ENCODE peak calls at places on chromosomes 12 and 14, in five cellular contexts. U is cardiac fibroblast, K is GM10248, E is thoracic aorta, Q is brain microvascular endothelial cell. H is an unnamed sample.

GRCh38 chr14:89625208-89625987 is 208.4 kb upstream of the FOXN3 start:
- DNase-seq in U (peak), K (no peak), E (no peak), Q (no peak), H (no peak)

GRCh38 chr14:42140831-42141279 is 534.2 kb downstream of the LRFN5 start:
- DNase-seq in U (peak), K (no peak), E (no peak), Q (peak), H (no peak)

GRCh38 chr14:75286313-75286712 is 7.7 kb downstream of the FOS start:
- DNase-seq in U (no peak), K (no peak), E (no peak), Q (no peak), H (no peak)

GRCh38 chr14:101359221-101360044 is 201.9 kb upstream of the DIO3 start:
- DNase-seq in U (no peak), K (no peak), E (no peak), Q (no peak), H (peak)

GRCh38 chr14:50362791-50363733 is 33.6 kb downstream of the CDKL1 start:
- DNase-seq in U (peak), K (peak), E (no peak), Q (no peak), H (no peak)

GRCh38 chr14:96588410-96589249 is 86.4 kb downstream of the PAPOLA start:
- DNase-seq in U (peak), K (no peak), E (no peak), Q (no peak), H (no peak)

GRCh38 chr12:42326466-42327226 is 679 bp downstream of the PPHLN1 start:
- DNase-seq in U (peak), K (peak), E (no peak), Q (peak), H (no peak)

GRCh38 chr14:53924754-53925153 is 31.9 kb downstream of the BMP4 start:
- DNase-seq in U (peak), K (no peak), E (no peak), Q (peak), H (no peak)

GRCh38 chr14:84086714-84087113 is 1443.2 kb upstream of the FLRT2 start:
- DNase-seq in U (no peak), K (no peak), E (no peak), Q (no peak), H (no peak)

GRCh38 chr14:55599250-55599879 is 19.4 kb downstream of the KTN1 start:
- DNase-seq in U (peak), K (no peak), E (no peak), Q (no peak), H (peak)

GRCh38 chr14:21455592-21455911 is 371 bp downstream of the CHD8 start:
- DNase-seq in U (peak), K (no peak), E (no peak), Q (no peak), H (no peak)

GRCh38 chr12:109723311-109723791 is 9.7 kb downstream of the FAM222A start:
- DNase-seq in U (no peak), K (no peak), E (no peak), Q (no peak), H (peak)

GRCh38 chr14:51006781-51007211 is 62.5 kb upstream of the PYGL start:
- DNase-seq in U (peak), K (no peak), E (peak), Q (no peak), H (no peak)

GRCh38 chr12:124939428-124940142 is 25.1 kb upstream of the UBC start:
- DNase-seq in U (peak), K (peak), E (peak), Q (peak), H (peak)

GRCh38 chr14:77554207-77554606 is 55.6 kb upstream of the ISM2 start:
- DNase-seq in U (no peak), K (no peak), E (no peak), Q (no peak), H (no peak)

GRCh38 chr12:97595936-97596335 is 133.3 kb downstream of the RMST start:
- DNase-seq in U (no peak), K (no peak), E (no peak), Q (no peak), H (no peak)

GRCh38 chr14:64702493-64703392 is 1.5 kb upstream of the PLEKHG3 start:
- DNase-seq in U (no peak), K (no peak), E (no peak), Q (no peak), H (no peak)

GRCh38 chr14:81137316-81137715 is 83.4 kb downstream of the GTF2A1 start:
- DNase-seq in U (peak), K (no peak), E (no peak), Q (peak), H (no peak)

GRCh38 chr12:110046451-110047187 is 1.7 kb downstream of the C12orf76 start:
- DNase-seq in U (peak), K (no peak), E (no peak), Q (no peak), H (no peak)

GRCh38 chr12:13033266-13033875 is 10.8 kb upstream of the FAM234B start:
- DNase-seq in U (peak), K (no peak), E (no peak), Q (no peak), H (no peak)

GRCh38 chr14:29724991-29725390 is 202.7 kb downstream of the PRKD1 start:
- DNase-seq in U (peak), K (no peak), E (no peak), Q (no peak), H (peak)

GRCh38 chr12:27524839-27525238 is 833 bp downstream of the PPFIBP1 start:
- DNase-seq in U (peak), K (no peak), E (no peak), Q (no peak), H (no peak)
- TF ChIP-seq CTCF in U (no peak), K (peak), E (no peak), Q (no peak), H (peak)

GRCh38 chr14:26531894-26532293 is 65.9 kb downstream of the NOVA1 start:
- DNase-seq in U (peak), K (no peak), E (no peak), Q (peak), H (no peak)
- TF ChIP-seq CTCF in U (peak), K (no peak), E (no peak), Q (peak), H (no peak)

GRCh38 chr12:19183121-19183838 is 53.7 kb downstream of the PLEKHA5 start:
- DNase-seq in U (peak), K (no peak), E (no peak), Q (no peak), H (no peak)
- TF ChIP-seq CTCF in U (peak), K (no peak), E (no peak), Q (peak), H (peak)

GRCh38 chr12:60689137-60689536 is 1093.3 kb downstream of the SLC16A7 start:
- DNase-seq in U (no peak), K (no peak), E (no peak), Q (no peak), H (no peak)
- TF ChIP-seq CTCF in U (no peak), K (no peak), E (no peak), Q (no peak), H (no peak)

GRCh38 chr12:50765325-50765911 is 1.5 kb downstream of the ATF1 start:
- DNase-seq in U (peak), K (peak), E (no peak), Q (no peak), H (no peak)

GRCh38 chr12:50764861-50765324 is 992 bp downstream of the ATF1 start:
- DNase-seq in U (peak), K (peak), E (no peak), Q (no peak), H (no peak)

GRCh38 chr12:50764116-50764860 is 387 bp downstream of the ATF1 start:
- DNase-seq in U (peak), K (peak), E (no peak), Q (no peak), H (no peak)

DNA sequence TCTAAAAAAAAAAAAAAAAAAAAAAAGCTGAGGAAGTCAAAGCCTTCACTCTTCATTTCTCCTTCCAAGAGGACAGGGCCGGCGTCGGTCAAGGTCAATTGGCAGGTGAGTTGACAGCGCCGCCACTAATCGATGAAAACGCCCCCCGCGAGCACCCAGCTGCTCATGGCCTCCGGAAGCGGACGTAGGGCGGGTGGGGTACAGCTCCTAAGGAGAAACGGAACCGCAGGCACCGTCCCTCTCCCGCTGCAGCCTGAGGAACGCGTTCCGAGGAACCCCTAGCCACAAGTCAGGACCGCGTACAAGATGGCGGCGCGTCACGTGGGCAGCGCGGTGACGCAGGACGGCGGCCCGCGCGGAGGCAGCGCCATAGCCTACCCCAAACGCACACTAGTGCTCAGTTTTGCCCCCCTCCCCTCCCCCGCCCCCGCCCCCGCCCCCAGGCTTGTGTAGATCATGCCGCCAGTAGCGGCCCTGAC is at the start of gene ATF1:
- DNase-seq in U (peak), K (peak), E (peak), Q (peak), H (peak)
- TF ChIP-seq CTCF in U (no peak), K (no peak), E (no peak), Q (no peak), H (no peak)

GRCh38 chr12:101946233-101946611 is 68.8 kb downstream of the DRAM1 start:
- DNase-seq in U (no peak), K (no peak), E (no peak), Q (no peak), H (no peak)
- TF ChIP-seq CTCF in U (no peak), K (no peak), E (no peak), Q (no peak), H (no peak)

DNA sequence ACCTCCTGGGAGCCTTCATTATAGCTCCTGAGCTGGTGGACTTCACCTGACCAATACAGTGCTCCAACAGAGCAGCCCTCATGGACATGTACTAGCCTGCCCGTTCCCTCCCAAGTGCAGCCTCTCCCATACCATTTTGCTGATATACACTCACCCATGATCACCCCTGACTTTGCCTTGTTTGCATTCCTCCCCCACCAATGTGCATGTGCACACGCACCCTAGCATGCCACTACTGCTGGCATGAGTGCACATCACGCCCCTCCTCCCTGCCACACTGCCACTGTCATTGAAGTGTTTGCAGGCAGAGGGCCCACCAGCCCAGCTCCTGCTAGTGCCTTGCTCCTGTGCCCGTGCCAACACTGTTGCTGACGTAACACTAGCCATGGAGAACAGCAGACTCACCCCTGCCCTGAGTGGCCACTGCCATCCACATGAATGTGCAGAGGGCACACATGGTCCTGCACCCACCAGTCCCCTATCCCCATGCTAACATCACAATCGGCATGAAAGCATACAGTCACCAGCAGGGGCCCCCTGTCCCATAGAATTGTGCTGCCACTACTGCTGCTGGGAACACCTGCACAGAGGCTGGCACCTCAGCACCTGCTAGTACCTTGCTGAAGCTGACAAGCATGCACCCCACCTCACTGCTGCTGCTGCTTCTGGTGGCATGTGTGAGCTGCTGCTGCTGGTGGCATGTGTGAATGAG is 110.3 kb downstream of the SINHCAF start:
- DNase-seq in U (no peak), K (peak), E (no peak), Q (no peak), H (no peak)
- TF ChIP-seq CTCF in U (no peak), K (no peak), E (no peak), Q (no peak), H (no peak)

DNA sequence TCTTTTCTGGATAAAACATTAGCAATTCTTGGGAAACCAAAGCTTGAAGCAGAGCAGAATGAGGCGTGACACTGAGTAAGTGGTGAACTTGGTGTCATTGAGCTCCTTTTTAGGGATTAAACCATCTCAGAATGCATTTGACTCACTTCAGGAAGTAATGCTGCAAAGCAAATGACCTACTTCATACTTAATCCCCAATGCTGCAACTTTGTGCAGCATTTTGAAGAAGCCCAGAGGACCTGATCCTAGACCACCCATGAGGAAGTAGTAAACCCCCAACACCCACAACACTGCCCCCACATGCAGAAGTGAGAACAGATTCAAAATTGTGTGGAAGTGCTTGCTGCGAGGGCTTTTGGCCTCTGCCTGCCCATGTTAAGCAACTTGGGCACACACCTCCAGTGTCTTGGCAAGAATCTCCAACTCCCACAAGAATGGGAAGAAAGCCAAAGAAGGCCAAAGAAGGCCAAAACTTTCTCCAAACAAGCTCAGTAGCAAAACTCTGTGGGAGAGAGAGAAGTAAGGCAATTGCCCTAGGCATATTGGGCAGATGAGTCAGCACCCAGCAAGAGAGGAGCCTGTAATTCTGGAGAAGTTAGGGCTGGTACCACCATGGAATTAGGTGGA is 69.2 kb upstream of the ETV6 start:
- DNase-seq in U (peak), K (peak), E (no peak), Q (peak), H (no peak)
- TF ChIP-seq CTCF in U (no peak), K (no peak), E (no peak), Q (no peak), H (no peak)

GRCh38 chr12:105289114-105289904 is 41.2 kb upstream of the C12orf75 start:
- DNase-seq in U (no peak), K (no peak), E (no peak), Q (peak), H (no peak)

GRCh38 chr12:105285378-105285777 is 45.1 kb upstream of the C12orf75 start:
- DNase-seq in U (no peak), K (no peak), E (no peak), Q (no peak), H (no peak)

GRCh38 chr12:105291531-105291930 is 39.0 kb upstream of the C12orf75 start:
- DNase-seq in U (no peak), K (no peak), E (no peak), Q (no peak), H (no peak)

GRCh38 chr12:105287408-105287807 is 43.1 kb upstream of the C12orf75 start:
- DNase-seq in U (no peak), K (no peak), E (no peak), Q (no peak), H (no peak)

DNA sequence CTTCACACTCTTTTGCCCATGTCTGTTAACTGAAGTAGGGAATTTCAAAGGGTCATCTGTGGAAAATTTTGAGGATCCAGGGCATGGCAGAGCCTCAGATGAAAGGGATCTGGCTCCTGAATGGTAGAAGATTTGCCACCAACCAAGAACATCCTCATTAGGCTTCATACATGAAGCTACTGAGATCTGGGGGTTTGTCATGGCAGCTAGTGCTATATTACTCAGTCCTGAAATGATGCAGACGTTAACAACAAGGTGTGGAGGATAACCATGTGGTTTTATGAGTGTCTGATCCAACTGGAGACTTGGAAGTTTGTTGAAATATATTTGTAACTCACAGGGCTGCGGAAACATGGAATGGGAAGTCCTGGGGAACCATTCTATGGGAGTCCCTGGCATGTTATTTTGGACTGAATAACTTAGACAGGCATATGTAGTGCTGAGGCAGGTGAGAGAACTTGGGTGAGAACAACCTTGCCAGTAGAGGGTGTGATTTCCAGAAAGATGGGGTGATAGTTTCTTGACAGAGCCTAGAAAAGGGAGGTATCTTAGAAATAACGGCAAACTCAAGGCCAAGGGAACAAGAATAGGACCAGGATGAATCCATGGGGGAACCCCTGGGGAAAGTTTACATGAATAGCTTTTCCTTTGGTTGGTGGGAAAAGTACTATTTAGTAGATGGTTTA is 42.0 kb upstream of the C12orf75 start:
- DNase-seq in U (no peak), K (no peak), E (no peak), Q (no peak), H (no peak)
- TF ChIP-seq CTCF in U (no peak), K (peak), E (no peak), Q (no peak), H (no peak)

GRCh38 chr14:26330982-26331381 is 266.9 kb downstream of the NOVA1 start:
- DNase-seq in U (no peak), K (no peak), E (no peak), Q (no peak), H (no peak)

GRCh38 chr14:26334288-26334687 is 263.5 kb downstream of the NOVA1 start:
- DNase-seq in U (no peak), K (no peak), E (no peak), Q (no peak), H (no peak)

GRCh38 chr14:26328766-26329165 is 269.1 kb downstream of the NOVA1 start:
- DNase-seq in U (no peak), K (no peak), E (no peak), Q (no peak), H (peak)

GRCh38 chr14:26332966-26333365 is 264.9 kb downstream of the NOVA1 start:
- DNase-seq in U (no peak), K (no peak), E (no peak), Q (no peak), H (no peak)
- TF ChIP-seq CTCF in U (no peak), K (no peak), E (no peak), Q (no peak), H (no peak)

H was measured in LNCaP clone FGC.